ENCODE peak calls at places on chromosome 1, in ten cellular contexts. A is mesendoderm; C is heart left ventricle; G is pancreas; D is foreskin fibroblast; B is tibial nerve; X is cardiac muscle cell; N is CD8-positive, alpha-beta memory T cell; I is hepatocyte; T is upper lobe of right lung. H is an unnamed sample.

GRCh38 chr1:18347559-18347958 is 133.2 kb upstream of the KLHDC7A start:
- DNase-seq in A (no peak), C (no peak), G (no peak), D (no peak), B (no peak), X (no peak), N (no peak), I (no peak), T (no peak), H (no peak)

GRCh38 chr1:234968470-234968869 is 160.2 kb downstream of the TOMM20 start:
- DNase-seq in A (no peak), C (no peak), G (no peak), D (no peak), B (no peak), X (no peak), N (no peak), I (no peak), T (no peak), H (no peak)

GRCh38 chr1:225811622-225812487 is 1.9 kb downstream of the EPHX1 start:
- DNase-seq in A (peak), C (no peak), G (no peak), D (peak), B (no peak), X (peak), N (no peak), I (no peak), T (no peak), H (no peak)

GRCh38 chr1:29638281-29638680 is 402.0 kb downstream of the PTPRU start:
- DNase-seq in A (no peak), C (no peak), G (no peak), D (no peak), B (no peak), X (no peak), N (no peak), I (no peak), T (no peak), H (no peak)

GRCh38 chr1:116763787-116764465 is 9.7 kb downstream of the CD2 start:
- DNase-seq in A (peak), C (no peak), G (peak), D (no peak), B (no peak), X (peak), N (peak), I (peak), T (no peak), H (no peak)

GRCh38 chr1:66552829-66553228 is 18.9 kb downstream of the SGIP1 start:
- DNase-seq in A (peak), C (peak), G (peak), D (no peak), B (no peak), X (no peak), N (no peak), I (no peak), T (no peak), H (no peak)

GRCh38 chr1:12436817-12437599 is 181.0 kb downstream of the DHRS3 start:
- DNase-seq in A (no peak), C (no peak), G (no peak), D (peak), B (no peak), X (no peak), N (no peak), I (no peak), T (no peak), H (no peak)

GRCh38 chr1:92961896-92962752 is 862 bp upstream of the DIPK1A start:
- DNase-seq in A (peak), C (peak), G (no peak), D (peak), B (peak), X (peak), N (peak), I (peak), T (no peak), H (no peak)

GRCh38 chr1:38045431-38046332 is 911 bp downstream of the POU3F1 start:
- DNase-seq in A (peak), C (no peak), G (peak), D (peak), B (no peak), X (peak), N (peak), I (no peak), T (peak), H (no peak)

GRCh38 chr1:78604643-78605042 is 15.6 kb upstream of the IFI44L start:
- DNase-seq in A (no peak), C (no peak), G (no peak), D (no peak), B (no peak), X (no peak), N (no peak), I (no peak), T (no peak), H (no peak)
- H3K4me3 ChIP-seq in A (no peak), C (no peak), G (no peak), D (no peak), B (no peak), X (no peak), N (no peak), I (no peak), T (no peak), H (no peak)

DNA sequence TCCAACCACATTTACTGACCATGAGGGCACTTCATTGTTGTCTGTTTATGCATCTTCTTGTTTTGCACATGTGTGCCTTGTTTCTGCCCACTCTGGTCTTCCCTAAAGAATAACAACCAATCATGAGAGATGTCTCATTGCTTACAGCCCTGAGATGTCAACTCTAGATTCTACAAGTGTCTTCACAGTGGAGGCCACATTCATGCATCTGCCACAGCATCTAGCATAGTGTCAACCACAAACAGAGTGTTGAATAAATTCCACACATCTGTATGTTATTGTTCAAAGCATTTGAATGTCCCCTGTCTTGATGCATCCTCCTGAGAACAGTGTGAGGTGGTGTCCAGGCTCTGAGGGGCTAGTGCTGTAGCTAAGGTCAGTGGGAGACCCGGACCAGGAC is 43.1 kb downstream of the KCNC4 start:
- DNase-seq in A (no peak), C (no peak), G (no peak), D (no peak), B (no peak), X (no peak), N (no peak), I (no peak), T (no peak), H (no peak)
- H3K4me3 ChIP-seq in A (no peak), C (no peak), G (no peak), D (no peak), B (no peak), X (no peak), N (no peak), I (no peak), T (no peak), H (no peak)

GRCh38 chr1:153536618-153537375 is 1.0 kb upstream of the S100A6 start:
- DNase-seq in A (no peak), C (peak), G (no peak), D (no peak), B (no peak), X (no peak), N (no peak), I (no peak), T (peak), H (no peak)
- H3K4me3 ChIP-seq in A (no peak), C (peak), G (peak), D (peak), B (peak), X (peak), N (peak), I (no peak), T (peak), H (peak)

GRCh38 chr1:50878434-50878833 is 81.6 kb downstream of the FAF1 start:
- DNase-seq in A (no peak), C (no peak), G (no peak), D (no peak), B (no peak), X (no peak), N (no peak), I (no peak), T (no peak), H (no peak)

GRCh38 chr1:50879137-50879536 is 80.9 kb downstream of the FAF1 start:
- DNase-seq in A (no peak), C (no peak), G (no peak), D (no peak), B (no peak), X (no peak), N (no peak), I (no peak), T (no peak), H (no peak)

GRCh38 chr1:50873458-50874187 is 86.4 kb downstream of the FAF1 start:
- DNase-seq in A (peak), C (no peak), G (peak), D (peak), B (peak), X (peak), N (peak), I (peak), T (no peak), H (no peak)
- H3K4me3 ChIP-seq in A (no peak), C (no peak), G (no peak), D (no peak), B (no peak), X (peak), N (no peak), I (no peak), T (no peak), H (no peak)

GRCh38 chr1:16195518-16195905 is 16.9 kb downstream of the ARHGEF19 start:
- DNase-seq in A (no peak), C (no peak), G (no peak), D (no peak), B (no peak), X (no peak), N (no peak), I (no peak), T (no peak), H (no peak)
- H3K4me3 ChIP-seq in A (no peak), C (no peak), G (no peak), D (no peak), B (no peak), X (no peak), N (no peak), I (no peak), T (no peak), H (no peak)

H was measured in skeletal muscle cell.